ENCODE peak calls at places on chromosomes 7 and 10, in eight cellular contexts. One of them, this sample, is unnamed.

GRCh38 chr7:129670636-129671035 is 59.1 kb downstream of the NRF1 start:
- DNase-seq in endothelial cell of umbilical vein: peak
- DNase-seq in IMR-90: peak
- DNase-seq in hepatocyte: no peak
- DNase-seq in A549: no peak
- DNase-seq in heart right ventricle: no peak
- DNase-seq in coronary artery: no peak
- DNase-seq in uterus: no peak
- DNase-seq in this sample: no peak

GRCh38 chr7:108441392-108441955 is 14.8 kb downstream of the NRCAM start:
- DNase-seq in endothelial cell of umbilical vein: no peak
- DNase-seq in IMR-90: no peak
- DNase-seq in hepatocyte: no peak
- DNase-seq in A549: no peak
- DNase-seq in heart right ventricle: no peak
- DNase-seq in coronary artery: no peak
- DNase-seq in uterus: no peak
- DNase-seq in this sample: no peak

GRCh38 chr7:73866446-73866767 is 5.4 kb downstream of the TMEM270 start:
- DNase-seq in endothelial cell of umbilical vein: no peak
- DNase-seq in IMR-90: no peak
- DNase-seq in hepatocyte: no peak
- DNase-seq in A549: no peak
- DNase-seq in heart right ventricle: no peak
- DNase-seq in coronary artery: no peak
- DNase-seq in uterus: no peak
- DNase-seq in this sample: no peak

GRCh38 chr10:93873427-93874115 is 20.2 kb upstream of the SLC35G1 start:
- DNase-seq in endothelial cell of umbilical vein: no peak
- DNase-seq in IMR-90: peak
- DNase-seq in hepatocyte: peak
- DNase-seq in A549: peak
- DNase-seq in heart right ventricle: no peak
- DNase-seq in coronary artery: no peak
- DNase-seq in uterus: no peak
- DNase-seq in this sample: no peak

GRCh38 chr7:125814030-125814535 is 884.5 kb upstream of the POT1 start:
- DNase-seq in endothelial cell of umbilical vein: no peak
- DNase-seq in IMR-90: no peak
- DNase-seq in hepatocyte: no peak
- DNase-seq in A549: no peak
- DNase-seq in heart right ventricle: no peak
- DNase-seq in coronary artery: no peak
- DNase-seq in uterus: no peak
- DNase-seq in this sample: no peak

GRCh38 chr7:131106681-131107342 is 220.9 kb upstream of the MKLN1 start:
- DNase-seq in endothelial cell of umbilical vein: no peak
- DNase-seq in IMR-90: no peak
- DNase-seq in hepatocyte: peak
- DNase-seq in A549: peak
- DNase-seq in heart right ventricle: peak
- DNase-seq in coronary artery: peak
- DNase-seq in uterus: peak
- DNase-seq in this sample: no peak

GRCh38 chr10:30103595-30104310 is 44.4 kb upstream of the JCAD start:
- DNase-seq in endothelial cell of umbilical vein: peak
- DNase-seq in IMR-90: no peak
- DNase-seq in hepatocyte: no peak
- DNase-seq in A549: no peak
- DNase-seq in heart right ventricle: no peak
- DNase-seq in coronary artery: no peak
- DNase-seq in uterus: no peak
- DNase-seq in this sample: no peak

GRCh38 chr10:97422921-97423420 is 3.0 kb upstream of the PGAM1 start:
- DNase-seq in endothelial cell of umbilical vein: peak
- DNase-seq in IMR-90: peak
- DNase-seq in hepatocyte: no peak
- DNase-seq in A549: no peak
- DNase-seq in heart right ventricle: no peak
- DNase-seq in coronary artery: no peak
- DNase-seq in uterus: no peak
- DNase-seq in this sample: no peak

GRCh38 chr7:146683439-146683838 is 566.8 kb downstream of the CNTNAP2 start:
- DNase-seq in endothelial cell of umbilical vein: no peak
- DNase-seq in IMR-90: no peak
- DNase-seq in hepatocyte: no peak
- DNase-seq in A549: no peak
- DNase-seq in heart right ventricle: no peak
- DNase-seq in coronary artery: no peak
- DNase-seq in uterus: no peak
- DNase-seq in this sample: no peak

GRCh38 chr10:12807096-12807755 is 194.3 kb downstream of the CCDC3 start:
- DNase-seq in endothelial cell of umbilical vein: no peak
- DNase-seq in IMR-90: no peak
- DNase-seq in hepatocyte: no peak
- DNase-seq in A549: no peak
- DNase-seq in heart right ventricle: no peak
- DNase-seq in coronary artery: no peak
- DNase-seq in uterus: no peak
- DNase-seq in this sample: no peak

DNA sequence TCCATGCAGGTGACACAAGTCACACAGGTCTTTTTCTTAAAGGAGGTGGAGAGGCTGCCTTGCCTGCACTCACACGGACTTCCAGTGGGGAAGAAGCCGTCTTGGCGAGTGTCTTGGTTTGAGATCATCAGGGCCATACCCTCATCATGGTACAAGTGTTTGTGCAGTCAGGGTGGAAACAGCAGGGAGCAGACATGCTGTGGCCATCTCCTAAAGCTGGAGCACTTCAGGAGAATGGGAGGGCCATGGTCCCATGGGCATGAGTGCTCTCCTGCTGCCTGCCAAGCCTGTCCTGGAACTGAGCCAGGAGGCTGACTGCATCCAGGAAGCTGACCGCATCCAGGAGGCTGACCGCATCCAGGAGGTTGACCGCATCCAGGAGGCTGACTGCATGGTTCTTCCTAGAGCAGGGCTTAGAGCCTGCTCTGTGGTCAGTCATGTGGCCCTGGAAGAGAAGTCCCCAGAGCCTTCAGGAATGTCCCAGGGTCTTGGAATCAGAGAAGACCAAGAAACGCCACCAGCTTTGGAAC is 98.4 kb downstream of the ADARB2 start:
- DNase-seq in endothelial cell of umbilical vein: no peak
- DNase-seq in IMR-90: no peak
- DNase-seq in hepatocyte: no peak
- DNase-seq in A549: no peak
- DNase-seq in heart right ventricle: no peak
- DNase-seq in coronary artery: no peak
- DNase-seq in uterus: no peak
- DNase-seq in this sample: no peak
- TF ChIP-seq CTCF in endothelial cell of umbilical vein: no peak
- TF ChIP-seq CTCF in IMR-90: no peak
- TF ChIP-seq CTCF in hepatocyte: no peak
- TF ChIP-seq CTCF in A549: no peak
- TF ChIP-seq CTCF in heart right ventricle: no peak
- TF ChIP-seq CTCF in coronary artery: no peak
- TF ChIP-seq CTCF in uterus: no peak
- TF ChIP-seq CTCF in this sample: no peak

GRCh38 chr7:151832138-151832537 is 44.8 kb downstream of the PRKAG2 start:
- DNase-seq in endothelial cell of umbilical vein: no peak
- DNase-seq in IMR-90: no peak
- DNase-seq in hepatocyte: no peak
- DNase-seq in A549: no peak
- DNase-seq in heart right ventricle: no peak
- DNase-seq in coronary artery: no peak
- DNase-seq in uterus: no peak
- DNase-seq in this sample: no peak
- H3K4me3 ChIP-seq in endothelial cell of umbilical vein: no peak
- H3K4me3 ChIP-seq in IMR-90: no peak
- H3K4me3 ChIP-seq in hepatocyte: no peak
- H3K4me3 ChIP-seq in A549: no peak
- H3K4me3 ChIP-seq in heart right ventricle: no peak
- H3K4me3 ChIP-seq in coronary artery: no peak
- H3K4me3 ChIP-seq in uterus: no peak
- H3K4me3 ChIP-seq in this sample: no peak

GRCh38 chr7:134727711-134728110 is 51.7 kb upstream of the CALD1 start:
- DNase-seq in endothelial cell of umbilical vein: no peak
- DNase-seq in IMR-90: peak
- DNase-seq in hepatocyte: no peak
- DNase-seq in A549: no peak
- DNase-seq in heart right ventricle: no peak
- DNase-seq in coronary artery: no peak
- DNase-seq in uterus: no peak
- DNase-seq in this sample: no peak

GRCh38 chr7:134729895-134730294 is 49.5 kb upstream of the CALD1 start:
- DNase-seq in endothelial cell of umbilical vein: no peak
- DNase-seq in IMR-90: peak
- DNase-seq in hepatocyte: no peak
- DNase-seq in A549: no peak
- DNase-seq in heart right ventricle: no peak
- DNase-seq in coronary artery: no peak
- DNase-seq in uterus: peak
- DNase-seq in this sample: no peak

GRCh38 chr7:134724606-134725005 is 54.8 kb upstream of the CALD1 start:
- DNase-seq in endothelial cell of umbilical vein: peak
- DNase-seq in IMR-90: peak
- DNase-seq in hepatocyte: no peak
- DNase-seq in A549: peak
- DNase-seq in heart right ventricle: no peak
- DNase-seq in coronary artery: no peak
- DNase-seq in uterus: no peak
- DNase-seq in this sample: no peak

GRCh38 chr7:134723904-134724303 is 55.5 kb upstream of the CALD1 start:
- DNase-seq in endothelial cell of umbilical vein: no peak
- DNase-seq in IMR-90: no peak
- DNase-seq in hepatocyte: no peak
- DNase-seq in A549: no peak
- DNase-seq in heart right ventricle: no peak
- DNase-seq in coronary artery: no peak
- DNase-seq in uterus: no peak
- DNase-seq in this sample: no peak

GRCh38 chr7:134726581-134726980 is 52.9 kb upstream of the CALD1 start:
- DNase-seq in endothelial cell of umbilical vein: no peak
- DNase-seq in IMR-90: peak
- DNase-seq in hepatocyte: no peak
- DNase-seq in A549: no peak
- DNase-seq in heart right ventricle: no peak
- DNase-seq in coronary artery: no peak
- DNase-seq in uterus: no peak
- DNase-seq in this sample: no peak
- H3K27ac ChIP-seq in endothelial cell of umbilical vein: no peak
- H3K27ac ChIP-seq in IMR-90: peak
- H3K27ac ChIP-seq in hepatocyte: no peak
- H3K27ac ChIP-seq in A549: no peak
- H3K27ac ChIP-seq in heart right ventricle: no peak
- H3K27ac ChIP-seq in coronary artery: peak
- H3K27ac ChIP-seq in uterus: peak
- H3K27ac ChIP-seq in this sample: peak

GRCh38 chr7:119288401-119288800 is 984.6 kb upstream of the KCND2 start:
- DNase-seq in endothelial cell of umbilical vein: no peak
- DNase-seq in IMR-90: no peak
- DNase-seq in hepatocyte: no peak
- DNase-seq in A549: no peak
- DNase-seq in heart right ventricle: no peak
- DNase-seq in coronary artery: no peak
- DNase-seq in uterus: no peak
- DNase-seq in this sample: no peak

GRCh38 chr7:119281181-119281846 is 991.7 kb upstream of the KCND2 start:
- DNase-seq in endothelial cell of umbilical vein: no peak
- DNase-seq in IMR-90: no peak
- DNase-seq in hepatocyte: no peak
- DNase-seq in A549: no peak
- DNase-seq in heart right ventricle: no peak
- DNase-seq in coronary artery: no peak
- DNase-seq in uterus: no peak
- DNase-seq in this sample: no peak

DNA sequence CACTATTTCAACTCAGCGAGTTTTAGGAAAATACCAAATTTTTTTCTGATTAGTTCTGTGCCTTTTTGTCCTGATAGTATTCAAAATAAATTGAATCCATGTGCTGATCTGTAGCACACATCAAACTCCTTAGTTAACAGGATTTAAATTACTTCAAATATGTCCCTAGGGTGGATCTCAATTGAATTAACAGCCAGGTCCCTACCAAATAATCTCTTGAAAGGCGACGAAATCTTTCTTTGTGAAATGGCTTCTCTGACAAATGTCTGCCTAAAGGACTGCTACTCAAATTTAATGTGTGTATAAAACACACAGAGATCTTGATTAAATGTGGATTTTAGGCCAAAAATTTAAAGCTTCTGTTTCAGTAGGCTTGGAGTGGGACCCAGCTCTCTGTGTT is 989.6 kb upstream of the KCND2 start:
- DNase-seq in endothelial cell of umbilical vein: no peak
- DNase-seq in IMR-90: no peak
- DNase-seq in hepatocyte: no peak
- DNase-seq in A549: no peak
- DNase-seq in heart right ventricle: no peak
- DNase-seq in coronary artery: no peak
- DNase-seq in uterus: no peak
- DNase-seq in this sample: no peak
- TF ChIP-seq CTCF in endothelial cell of umbilical vein: no peak
- TF ChIP-seq CTCF in IMR-90: no peak
- TF ChIP-seq CTCF in hepatocyte: no peak
- TF ChIP-seq CTCF in A549: no peak
- TF ChIP-seq CTCF in heart right ventricle: no peak
- TF ChIP-seq CTCF in coronary artery: no peak
- TF ChIP-seq CTCF in uterus: no peak
- TF ChIP-seq CTCF in this sample: no peak

DNA sequence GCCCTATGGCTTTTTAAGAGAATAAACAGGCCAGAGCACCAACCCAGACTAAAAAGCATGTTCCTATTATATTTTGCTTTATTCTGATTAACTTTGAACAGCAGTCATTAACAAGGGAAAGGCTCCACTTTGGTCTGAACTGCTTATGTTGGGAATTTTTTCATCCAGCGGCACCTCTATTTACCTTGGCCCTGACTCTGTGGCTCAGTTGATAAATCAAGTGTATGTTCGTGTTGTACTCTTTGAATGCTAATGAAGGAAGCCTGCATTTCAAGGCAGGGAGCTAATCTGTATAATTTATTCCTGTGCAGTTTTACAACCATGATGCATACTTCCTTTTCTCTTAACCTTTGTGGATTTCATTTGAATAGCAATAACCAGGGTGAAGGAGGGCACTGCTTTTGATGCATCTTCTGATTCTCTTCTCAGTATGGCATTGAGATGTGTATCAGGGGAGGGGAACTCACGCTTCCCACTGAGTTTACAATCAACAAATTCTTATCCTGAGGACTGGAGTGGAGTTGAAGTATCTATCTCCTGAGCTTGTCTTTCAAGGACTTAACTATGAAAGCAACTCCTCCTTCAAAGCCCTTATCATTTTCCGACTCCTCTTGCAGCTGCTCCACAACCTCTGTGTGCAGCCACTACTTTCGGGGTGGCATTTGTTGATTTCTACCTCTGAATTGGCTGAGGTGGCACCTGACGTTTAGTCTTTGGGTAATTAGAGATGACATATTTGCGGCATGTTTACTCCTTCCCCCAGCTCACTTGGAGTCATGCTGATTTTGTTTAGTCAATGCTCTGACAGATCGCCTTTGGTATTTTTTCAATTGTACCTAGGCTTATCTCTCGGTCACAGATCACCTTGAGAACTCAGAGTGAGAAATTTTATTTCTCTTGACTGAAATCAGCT is 275.2 kb downstream of the PHTF2 start:
- DNase-seq in endothelial cell of umbilical vein: no peak
- DNase-seq in IMR-90: no peak
- DNase-seq in hepatocyte: peak
- DNase-seq in A549: no peak
- DNase-seq in heart right ventricle: no peak
- DNase-seq in coronary artery: no peak
- DNase-seq in uterus: no peak
- DNase-seq in this sample: no peak
- H3K4me3 ChIP-seq in endothelial cell of umbilical vein: no peak
- H3K4me3 ChIP-seq in IMR-90: no peak
- H3K4me3 ChIP-seq in hepatocyte: no peak
- H3K4me3 ChIP-seq in A549: no peak
- H3K4me3 ChIP-seq in heart right ventricle: no peak
- H3K4me3 ChIP-seq in coronary artery: no peak
- H3K4me3 ChIP-seq in uterus: no peak
- H3K4me3 ChIP-seq in this sample: no peak